ENCODE peak calls at places on chromosome 4, in seven cellular contexts. K is SW480; N is left colon; M is H54; H is T-helper 9 cell; P is GM23248; Q is stimulated activated CD8-positive, alpha-beta memory T cell treated with anti-CD3 and anti-CD28 coated beads, Interleukin-4, amount 100 ng/mL, for 4 hours. Z is an unnamed sample.

GRCh38 chr4:144782345-144782744 is 136.4 kb downstream of the HHIP start:
- DNase-seq in H (no peak), P (peak; percentile 6), K (no peak), Q (no peak), N (no peak), M (no peak), Z (no peak)

GRCh38 chr4:3320361-3321023 is 27.7 kb downstream of the RGS12 start:
- DNase-seq in N (no peak), H (no peak), P (no peak), K (no peak), M (no peak), Q (no peak), Z (no peak)

GRCh38 chr4:180041576-180041975 is 2201.6 kb upstream of the TENM3 start:
- DNase-seq in M (no peak), K (no peak), P (no peak), H (no peak), Q (no peak), N (no peak), Z (no peak)

GRCh38 chr4:6313216-6313615 is 43.6 kb downstream of the WFS1 start:
- DNase-seq in Q (no peak), P (no peak), H (no peak), M (no peak), N (no peak), K (no peak), Z (no peak)

GRCh38 chr4:120052840-120053239 is 13.8 kb downstream of the MAD2L1 start:
- DNase-seq in H (no peak), N (peak; percentile 18), K (no peak), P (peak; percentile 98), Q (no peak), M (peak; percentile 8), Z (peak; percentile 99)

GRCh38 chr4:66777097-66777496 is 768.2 kb downstream of the CENPC start:
- DNase-seq in K (no peak), M (no peak), P (no peak), Q (no peak), H (no peak), N (no peak), Z (peak; percentile 1)

GRCh38 chr4:76882630-76883029 is 15.3 kb downstream of the SOWAHB start:
- DNase-seq in K (no peak), P (no peak), M (no peak), H (no peak), Q (no peak), N (no peak), Z (no peak)

GRCh38 chr4:74540193-74540592 is 95.3 kb downstream of the AREG start:
- DNase-seq in K (peak; percentile 32), Q (no peak), P (peak; percentile 89), N (no peak), H (no peak), M (no peak), Z (peak; percentile 70)

GRCh38 chr4:139675156-139675555 is 9.5 kb downstream of the MGST2 start:
- DNase-seq in P (no peak), M (no peak), H (no peak), Q (no peak), K (no peak), N (no peak), Z (no peak)

GRCh38 chr4:179625391-179625790 is 2183.2 kb upstream of the AGA start:
- DNase-seq in Q (no peak), M (peak; percentile 6), N (no peak), P (peak; percentile 4), H (no peak), K (no peak), Z (peak; percentile 26)

GRCh38 chr4:2731907-2732314 is 24.2 kb downstream of the TNIP2 start:
- DNase-seq in P (no peak), K (no peak), H (no peak), N (no peak), Q (no peak), M (no peak), Z (no peak)

GRCh38 chr4:83855044-83855443 is 319.1 kb downstream of the GPAT3 start:
- DNase-seq in Q (no peak), M (peak; percentile 12), N (no peak), K (peak; percentile 26), H (no peak), P (peak; percentile 95), Z (peak; percentile 96)

GRCh38 chr4:156154978-156155377 is 201.3 kb upstream of the CTSO start:
- DNase-seq in H (no peak), P (peak; percentile 41), Q (no peak), N (no peak), K (no peak), M (no peak), Z (peak; percentile 7)

GRCh38 chr4:74038161-74039064 is at the start of gene CXCL3:
- DNase-seq in H (no peak), N (peak; percentile 91), M (peak; percentile 33), K (peak; percentile 34), Q (no peak), P (peak; percentile 69), Z (peak; percentile 71)

GRCh38 chr4:109319684-109320083 is 17.2 kb upstream of the COL25A1 start:
- DNase-seq in P (no peak), H (no peak), K (no peak), Q (no peak), N (no peak), M (no peak), Z (no peak)

GRCh38 chr4:39469429-39470077 is 10.7 kb downstream of the LIAS start:
- DNase-seq in P (peak; percentile 92), Q (no peak), M (peak; percentile 20), K (peak; percentile 60), N (no peak), H (no peak), Z (peak; percentile 91)

GRCh38 chr4:133147365-133147821 is 1.7 kb upstream of the PCDH10 start:
- DNase-seq in H (no peak), P (no peak), N (no peak), M (no peak), Q (no peak), K (no peak), Z (peak; percentile 13)

Z was measured in fibroblast of pulmonary artery.